ENCODE peak calls at places on chromosome 21, in six cellular contexts. U, Y, E, K, Z and B are unnamed samples.
A peak's percentile ranks its signal among the peaks of the same experiment; 100 is the strongest.

GRCh38 chr21:38306407-38306806 is 49.6 kb downstream of the KCNJ15 start:
- DNase-seq in U (peak; percentile 89), Y (no peak), Z (peak; percentile 88), K (no peak), E (peak; percentile 29), B (no peak)

GRCh38 chr21:44703731-44704635 is 7.0 kb downstream of the KRTAP10-12 start:
- DNase-seq in Y (no peak), Z (no peak), U (no peak), E (no peak), K (no peak), B (no peak)

GRCh38 chr21:34073749-34074282 is 438 bp downstream of the MRPS6 start:
- DNase-seq in Y (no peak), Z (peak; percentile 37), E (peak; percentile 89), K (no peak), U (no peak), B (peak; percentile 14)

GRCh38 chr21:41611966-41612606 is 104.1 kb upstream of the TMPRSS2 start:
- DNase-seq in K (no peak), Y (no peak), E (no peak), Z (peak; percentile 49), U (no peak), B (no peak)

GRCh38 chr21:43921979-43922945 is 57.2 kb downstream of the AGPAT3 start:
- DNase-seq in K (no peak), E (no peak), Z (no peak), Y (peak; percentile 77), U (no peak), B (peak; percentile 23)

GRCh38 chr21:42722808-42723470 is 69.5 kb downstream of the PDE9A start:
- DNase-seq in U (no peak), K (no peak), Y (no peak), E (no peak), Z (no peak), B (no peak)

GRCh38 chr21:28439852-28440251 is 552.8 kb downstream of the LTN1 start:
- DNase-seq in Y (no peak), E (no peak), K (no peak), U (no peak), Z (no peak), B (no peak)

GRCh38 chr21:18252686-18253085 is 8.1 kb downstream of the CHODL start:
- DNase-seq in E (no peak), Y (no peak), K (no peak), Z (no peak), U (no peak), B (no peak)

GRCh38 chr21:16509466-16509865 is 779.7 kb downstream of the USP25 start:
- DNase-seq in K (no peak), E (peak; percentile 50), Z (no peak), U (peak; percentile 72), Y (no peak), B (no peak)

GRCh38 chr21:31557956-31558838 is 101.3 kb upstream of the SOD1 start:
- DNase-seq in K (peak; percentile 36), E (no peak), Y (no peak), U (peak; percentile 28), Z (peak; percentile 11), B (peak; percentile 18)

GRCh38 chr21:44901391-44902074 is 19.2 kb downstream of the ITGB2 start:
- DNase-seq in Z (no peak), U (no peak), E (no peak), Y (no peak), K (no peak), B (no peak)

GRCh38 chr21:8993284-8993942 is 1528.0 kb upstream of the TPTE start:
- DNase-seq in E (no peak), U (no peak), Y (no peak), Z (peak; percentile 23), K (no peak), B (no peak)

GRCh38 chr21:42654179-42654912 is 925 bp downstream of the PDE9A start:
- DNase-seq in Z (peak; percentile 15), E (no peak), K (no peak), U (no peak), Y (no peak), B (no peak)

GRCh38 chr21:39103689-39104088 is 79.6 kb downstream of the PSMG1 start:
- DNase-seq in Z (no peak), K (no peak), Y (no peak), U (no peak), E (peak; percentile 61), B (no peak)

GRCh38 chr21:32184485-32184884 is 94.4 kb downstream of the MIS18A start:
- DNase-seq in Z (no peak), U (no peak), E (peak; percentile 2), K (no peak), Y (no peak), B (no peak)

GRCh38 chr21:35924714-35925301 is 135.5 kb downstream of the SETD4 start:
- DNase-seq in Z (peak; percentile 77), U (peak; percentile 96), Y (no peak), K (no peak), E (peak; percentile 23), B (no peak)

GRCh38 chr21:36686955-36687354 is 12.0 kb upstream of the SIM2 start:
- DNase-seq in K (no peak), Z (no peak), Y (no peak), U (no peak), E (no peak), B (no peak)

GRCh38 chr21:26487981-26488480 is 85.1 kb downstream of the CYYR1 start:
- DNase-seq in K (no peak), Y (no peak), E (no peak), U (no peak), Z (no peak), B (no peak)

GRCh38 chr21:43797925-43798715 is 8.7 kb downstream of the RRP1 start:
- DNase-seq in K (no peak), Y (no peak), Z (no peak), U (no peak), E (no peak), B (no peak)

GRCh38 chr21:15849161-15849560 is 119.4 kb downstream of the USP25 start:
- DNase-seq in K (no peak), Y (no peak), E (no peak), U (no peak), Z (no peak), B (no peak)

GRCh38 chr21:34882719-34883131 is 166.4 kb downstream of the RUNX1 start:
- DNase-seq in K (no peak), Y (no peak), Z (peak; percentile 46), E (no peak), U (peak; percentile 23), B (no peak)

GRCh38 chr21:41489329-41489728 is 18.6 kb downstream of the TMPRSS2 start:
- DNase-seq in E (no peak), U (no peak), K (no peak), Z (no peak), Y (no peak), B (no peak)

GRCh38 chr21:21200103-21200938 is 202.1 kb downstream of the NCAM2 start:
- DNase-seq in K (no peak), Y (no peak), Z (peak; percentile 98), U (peak; percentile 98), E (peak; percentile 77), B (no peak)

GRCh38 chr21:17799414-17800164 is 19.6 kb downstream of the C21orf91 start:
- DNase-seq in U (no peak), E (no peak), Z (no peak), K (no peak), Y (no peak), B (no peak)

GRCh38 chr21:33403128-33403785 is at the start of gene IFNGR2:
- DNase-seq in Y (no peak), K (peak; percentile 32), E (peak; percentile 78), U (no peak), Z (peak; percentile 47), B (peak; percentile 31)

GRCh38 chr21:18249542-18250152 is 5.0 kb downstream of the CHODL start:
- DNase-seq in Z (no peak), Y (no peak), E (no peak), K (no peak), U (no peak), B (no peak)

GRCh38 chr21:45306453-45306831 is 18.7 kb upstream of the POFUT2 start:
- DNase-seq in E (no peak), U (no peak), Z (no peak), Y (no peak), K (no peak), B (no peak)

GRCh38 chr21:34345091-34345871 is 18.5 kb upstream of the KCNE2 start:
- DNase-seq in E (no peak), U (peak; percentile 24), Y (no peak), K (no peak), Z (peak; percentile 27), B (no peak)

GRCh38 chr21:41835711-41836154 is 43.4 kb downstream of the PRDM15 start:
- DNase-seq in E (no peak), K (no peak), Z (no peak), Y (no peak), U (no peak), B (no peak)

GRCh38 chr21:17045214-17045835 is 467.5 kb upstream of the CXADR start:
- DNase-seq in K (no peak), U (peak; percentile 45), E (peak; percentile 54), Z (peak; percentile 43), Y (no peak), B (no peak)

GRCh38 chr21:37219766-37220432 is 47.2 kb downstream of the VPS26C start:
- DNase-seq in Z (peak; percentile 5), U (no peak), Y (no peak), K (no peak), E (no peak), B (no peak)

GRCh38 chr21:29721964-29722363 is 217.8 kb downstream of the GRIK1 start:
- DNase-seq in Z (no peak), U (no peak), K (no peak), E (no peak), Y (no peak), B (no peak)

GRCh38 chr21:22855581-22855980 is 1857.4 kb downstream of the NCAM2 start:
- DNase-seq in Z (peak; percentile 82), Y (no peak), E (no peak), U (no peak), K (no peak), B (no peak)

GRCh38 chr21:16211339-16212303 is 481.8 kb downstream of the USP25 start:
- DNase-seq in E (no peak), K (no peak), Z (peak; percentile 2), Y (no peak), U (peak; percentile 37), B (no peak)

GRCh38 chr21:45534591-45535331 is 7.5 kb downstream of the SLC19A1 start:
- DNase-seq in E (no peak), K (peak; percentile 35), Z (no peak), U (no peak), Y (no peak), B (no peak)

GRCh38 chr21:42218836-42219605 is at the start of gene ABCG1:
- DNase-seq in Z (no peak), K (no peak), E (peak; percentile 52), Y (no peak), U (no peak), B (peak; percentile 51)

GRCh38 chr21:28893687-28894086 is 99.0 kb downstream of the LTN1 start:
- DNase-seq in U (no peak), K (no peak), Z (no peak), Y (no peak), E (no peak), B (no peak)